ENCODE peak calls at places on chromosomes 1 and 21, in eight cellular contexts. One of them, this sample, is unnamed. For H3K4me1, the result is how much of the 10 kb centered on the place peaks cover.

GRCh38 chr1:60972841-60973364 is 109.5 kb upstream of the NFIA start:
- DNase-seq in GM23338: no peak
- DNase-seq in fibroblast of lung: peak
- DNase-seq in IMR-90: peak
- DNase-seq in ovary: no peak
- DNase-seq in endothelial cell of umbilical vein: peak
- DNase-seq in adrenal gland: no peak
- DNase-seq in HCT116: no peak
- DNase-seq in this sample: no peak

GRCh38 chr1:221723918-221724263 is 18.0 kb downstream of the DUSP10 start:
- DNase-seq in GM23338: peak
- DNase-seq in fibroblast of lung: no peak
- DNase-seq in IMR-90: peak
- DNase-seq in ovary: no peak
- DNase-seq in endothelial cell of umbilical vein: no peak
- DNase-seq in adrenal gland: no peak
- DNase-seq in HCT116: no peak
- DNase-seq in this sample: no peak

GRCh38 chr1:111615874-111616715 is 3.5 kb upstream of the RAP1A start:
- DNase-seq in GM23338: no peak
- DNase-seq in fibroblast of lung: no peak
- DNase-seq in IMR-90: peak
- DNase-seq in ovary: no peak
- DNase-seq in endothelial cell of umbilical vein: no peak
- DNase-seq in adrenal gland: no peak
- DNase-seq in HCT116: no peak
- DNase-seq in this sample: no peak

GRCh38 chr1:25697426-25698220 is 81.0 kb downstream of the MAN1C1 start:
- DNase-seq in GM23338: peak
- DNase-seq in fibroblast of lung: no peak
- DNase-seq in IMR-90: no peak
- DNase-seq in ovary: no peak
- DNase-seq in endothelial cell of umbilical vein: no peak
- DNase-seq in adrenal gland: no peak
- DNase-seq in HCT116: no peak
- DNase-seq in this sample: no peak

GRCh38 chr1:226679853-226680516 is 59.1 kb downstream of the ITPKB start:
- DNase-seq in GM23338: peak
- DNase-seq in fibroblast of lung: peak
- DNase-seq in IMR-90: peak
- DNase-seq in ovary: peak
- DNase-seq in endothelial cell of umbilical vein: peak
- DNase-seq in adrenal gland: peak
- DNase-seq in HCT116: no peak
- DNase-seq in this sample: peak

GRCh38 chr1:174966000-174966572 is 33.7 kb upstream of the CACYBP start:
- DNase-seq in GM23338: no peak
- DNase-seq in fibroblast of lung: no peak
- DNase-seq in IMR-90: no peak
- DNase-seq in ovary: no peak
- DNase-seq in endothelial cell of umbilical vein: peak
- DNase-seq in adrenal gland: no peak
- DNase-seq in HCT116: no peak
- DNase-seq in this sample: no peak

GRCh38 chr1:10796029-10796944 is at the start of gene CASZ1:
- DNase-seq in GM23338: peak
- DNase-seq in fibroblast of lung: peak
- DNase-seq in IMR-90: peak
- DNase-seq in ovary: peak
- DNase-seq in endothelial cell of umbilical vein: peak
- DNase-seq in adrenal gland: peak
- DNase-seq in HCT116: peak
- DNase-seq in this sample: peak

GRCh38 chr1:230589951-230590350 is 52.3 kb upstream of the COG2 start:
- DNase-seq in GM23338: no peak
- DNase-seq in fibroblast of lung: no peak
- DNase-seq in IMR-90: no peak
- DNase-seq in ovary: no peak
- DNase-seq in endothelial cell of umbilical vein: no peak
- DNase-seq in adrenal gland: no peak
- DNase-seq in HCT116: no peak
- DNase-seq in this sample: no peak

DNA sequence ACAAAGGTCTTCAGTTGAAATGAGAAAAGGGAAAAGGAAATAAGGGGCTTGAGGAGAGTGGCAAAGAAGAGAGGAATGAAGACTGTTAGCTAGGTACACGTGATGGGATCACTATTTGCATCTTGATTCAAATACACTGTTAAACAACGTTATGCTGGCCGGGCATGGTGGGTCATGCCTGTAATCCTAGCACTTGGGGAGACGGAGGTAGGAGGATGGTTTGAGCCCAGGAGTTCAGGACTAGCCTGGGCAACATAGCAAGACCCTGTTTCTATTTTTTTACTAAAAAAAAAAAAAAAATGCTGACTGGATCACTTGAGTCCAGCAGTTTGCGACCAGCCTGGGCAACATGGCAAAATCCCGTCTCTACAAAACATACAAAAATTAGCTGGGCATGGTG is 2.4 kb downstream of the RBM34 start:
- DNase-seq in GM23338: no peak
- DNase-seq in fibroblast of lung: no peak
- DNase-seq in IMR-90: no peak
- DNase-seq in ovary: no peak
- DNase-seq in endothelial cell of umbilical vein: no peak
- DNase-seq in adrenal gland: no peak
- DNase-seq in HCT116: no peak
- DNase-seq in this sample: no peak
- H3K27ac ChIP-seq in GM23338: no peak
- H3K27ac ChIP-seq in fibroblast of lung: no peak
- H3K27ac ChIP-seq in IMR-90: no peak
- H3K27ac ChIP-seq in ovary: no peak
- H3K27ac ChIP-seq in endothelial cell of umbilical vein: no peak
- H3K27ac ChIP-seq in adrenal gland: no peak
- H3K27ac ChIP-seq in HCT116: no peak
- H3K27ac ChIP-seq in this sample: no peak

DNA sequence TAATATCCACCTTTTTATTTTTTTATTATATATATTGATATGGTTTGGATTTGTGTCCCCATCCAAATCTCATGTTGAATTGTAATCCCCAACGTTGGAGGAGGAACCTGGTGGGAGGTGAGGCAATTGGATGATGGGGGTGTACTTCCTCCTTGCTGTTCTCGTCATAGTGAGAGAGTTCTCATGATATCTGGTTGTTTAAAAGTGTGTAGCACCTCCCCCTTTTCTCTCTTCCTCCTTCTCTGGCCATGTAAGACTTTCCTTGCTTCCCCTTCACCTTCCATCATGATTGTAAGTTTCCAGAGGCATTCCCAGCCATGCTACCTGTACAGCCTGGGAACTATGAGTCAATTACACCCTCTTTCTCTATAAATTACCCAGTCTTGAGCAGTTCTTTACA is 22.7 kb upstream of the CCSAP start:
- DNase-seq in GM23338: no peak
- DNase-seq in fibroblast of lung: no peak
- DNase-seq in IMR-90: no peak
- DNase-seq in ovary: no peak
- DNase-seq in endothelial cell of umbilical vein: no peak
- DNase-seq in adrenal gland: no peak
- DNase-seq in HCT116: no peak
- DNase-seq in this sample: no peak
- H3K4me1 ChIP-seq in GM23338: under half
- H3K4me1 ChIP-seq in fibroblast of lung: under half
- H3K4me1 ChIP-seq in IMR-90: under half
- H3K4me1 ChIP-seq in ovary: under half
- H3K4me1 ChIP-seq in endothelial cell of umbilical vein: under half
- H3K4me1 ChIP-seq in adrenal gland: under half
- H3K4me1 ChIP-seq in HCT116: under half
- H3K4me1 ChIP-seq in this sample: under half

GRCh38 chr1:211415700-211416099 is 76.3 kb downstream of the RD3 start:
- DNase-seq in GM23338: no peak
- DNase-seq in fibroblast of lung: no peak
- DNase-seq in IMR-90: no peak
- DNase-seq in ovary: no peak
- DNase-seq in endothelial cell of umbilical vein: no peak
- DNase-seq in adrenal gland: no peak
- DNase-seq in HCT116: no peak
- DNase-seq in this sample: no peak
- H3K4me3 ChIP-seq in GM23338: peak
- H3K4me3 ChIP-seq in fibroblast of lung: peak
- H3K4me3 ChIP-seq in IMR-90: no peak
- H3K4me3 ChIP-seq in ovary: no peak
- H3K4me3 ChIP-seq in endothelial cell of umbilical vein: no peak
- H3K4me3 ChIP-seq in adrenal gland: no peak
- H3K4me3 ChIP-seq in HCT116: no peak
- H3K4me3 ChIP-seq in this sample: peak

GRCh38 chr21:39730418-39731107 is 14.4 kb upstream of the IGSF5 start:
- DNase-seq in GM23338: no peak
- DNase-seq in fibroblast of lung: no peak
- DNase-seq in IMR-90: no peak
- DNase-seq in ovary: no peak
- DNase-seq in endothelial cell of umbilical vein: no peak
- DNase-seq in adrenal gland: no peak
- DNase-seq in HCT116: no peak
- DNase-seq in this sample: no peak
- H3K27ac ChIP-seq in GM23338: no peak
- H3K27ac ChIP-seq in fibroblast of lung: no peak
- H3K27ac ChIP-seq in IMR-90: no peak
- H3K27ac ChIP-seq in ovary: no peak
- H3K27ac ChIP-seq in endothelial cell of umbilical vein: no peak
- H3K27ac ChIP-seq in adrenal gland: no peak
- H3K27ac ChIP-seq in HCT116: no peak
- H3K27ac ChIP-seq in this sample: no peak

GRCh38 chr21:38263493-38263892 is 6.7 kb downstream of the KCNJ15 start:
- DNase-seq in GM23338: no peak
- DNase-seq in fibroblast of lung: peak
- DNase-seq in IMR-90: peak
- DNase-seq in ovary: no peak
- DNase-seq in endothelial cell of umbilical vein: no peak
- DNase-seq in adrenal gland: no peak
- DNase-seq in HCT116: no peak
- DNase-seq in this sample: no peak
- H3K4me1 ChIP-seq in GM23338: under half
- H3K4me1 ChIP-seq in fibroblast of lung: under half
- H3K4me1 ChIP-seq in IMR-90: under half
- H3K4me1 ChIP-seq in ovary: under half
- H3K4me1 ChIP-seq in endothelial cell of umbilical vein: under half
- H3K4me1 ChIP-seq in adrenal gland: under half
- H3K4me1 ChIP-seq in HCT116: under half
- H3K4me1 ChIP-seq in this sample: under half

GRCh38 chr1:223861904-223862303 is 16.2 kb upstream of the TP53BP2 start:
- DNase-seq in GM23338: no peak
- DNase-seq in fibroblast of lung: no peak
- DNase-seq in IMR-90: no peak
- DNase-seq in ovary: no peak
- DNase-seq in endothelial cell of umbilical vein: no peak
- DNase-seq in adrenal gland: no peak
- DNase-seq in HCT116: no peak
- DNase-seq in this sample: no peak
- H3K4me3 ChIP-seq in GM23338: no peak
- H3K4me3 ChIP-seq in fibroblast of lung: no peak
- H3K4me3 ChIP-seq in IMR-90: no peak
- H3K4me3 ChIP-seq in ovary: no peak
- H3K4me3 ChIP-seq in endothelial cell of umbilical vein: no peak
- H3K4me3 ChIP-seq in adrenal gland: no peak
- H3K4me3 ChIP-seq in HCT116: no peak
- H3K4me3 ChIP-seq in this sample: no peak

DNA sequence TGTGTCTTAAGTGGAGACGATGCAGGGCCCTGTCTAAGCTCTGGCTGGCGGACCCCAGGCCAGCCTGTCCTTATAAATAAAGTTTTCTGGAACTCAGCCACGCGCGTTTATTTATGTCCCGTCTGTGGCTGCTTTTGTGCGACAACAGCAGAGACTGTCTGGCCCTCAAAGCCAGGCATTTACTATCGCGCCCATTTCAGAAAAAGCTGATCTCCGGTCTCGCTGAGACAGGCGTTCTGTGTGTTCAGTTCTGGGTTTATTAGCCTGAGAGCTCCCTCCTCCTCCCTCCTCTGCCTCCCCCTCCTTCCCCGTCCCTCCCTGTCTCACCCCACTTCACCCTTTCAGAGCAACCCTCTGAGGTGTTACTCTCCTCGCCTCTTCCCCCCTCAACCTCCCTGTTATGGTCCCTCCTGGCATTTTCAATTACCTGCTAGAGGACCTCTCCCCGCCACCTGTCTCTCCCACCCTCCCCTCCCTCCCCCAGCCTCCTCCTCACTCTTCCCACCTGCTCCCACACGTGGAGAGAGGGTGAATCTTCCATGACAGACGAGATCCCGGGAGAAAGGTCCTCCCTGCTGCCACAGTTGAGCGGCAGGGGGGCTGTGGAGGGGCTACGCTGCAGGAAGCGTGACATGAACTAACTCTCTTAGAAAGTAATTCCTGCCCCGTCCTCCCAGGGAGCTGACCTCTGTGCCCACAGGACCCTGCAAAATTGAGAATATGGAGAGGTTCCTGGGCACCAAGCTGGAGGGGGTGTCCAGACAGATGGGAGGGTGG is 59.9 kb downstream of the SPSB1 start:
- DNase-seq in GM23338: peak
- DNase-seq in fibroblast of lung: no peak
- DNase-seq in IMR-90: no peak
- DNase-seq in ovary: no peak
- DNase-seq in endothelial cell of umbilical vein: no peak
- DNase-seq in adrenal gland: no peak
- DNase-seq in HCT116: no peak
- DNase-seq in this sample: no peak
- H3K27ac ChIP-seq in GM23338: no peak
- H3K27ac ChIP-seq in fibroblast of lung: no peak
- H3K27ac ChIP-seq in IMR-90: no peak
- H3K27ac ChIP-seq in ovary: no peak
- H3K27ac ChIP-seq in endothelial cell of umbilical vein: no peak
- H3K27ac ChIP-seq in adrenal gland: no peak
- H3K27ac ChIP-seq in HCT116: no peak
- H3K27ac ChIP-seq in this sample: peak

DNA sequence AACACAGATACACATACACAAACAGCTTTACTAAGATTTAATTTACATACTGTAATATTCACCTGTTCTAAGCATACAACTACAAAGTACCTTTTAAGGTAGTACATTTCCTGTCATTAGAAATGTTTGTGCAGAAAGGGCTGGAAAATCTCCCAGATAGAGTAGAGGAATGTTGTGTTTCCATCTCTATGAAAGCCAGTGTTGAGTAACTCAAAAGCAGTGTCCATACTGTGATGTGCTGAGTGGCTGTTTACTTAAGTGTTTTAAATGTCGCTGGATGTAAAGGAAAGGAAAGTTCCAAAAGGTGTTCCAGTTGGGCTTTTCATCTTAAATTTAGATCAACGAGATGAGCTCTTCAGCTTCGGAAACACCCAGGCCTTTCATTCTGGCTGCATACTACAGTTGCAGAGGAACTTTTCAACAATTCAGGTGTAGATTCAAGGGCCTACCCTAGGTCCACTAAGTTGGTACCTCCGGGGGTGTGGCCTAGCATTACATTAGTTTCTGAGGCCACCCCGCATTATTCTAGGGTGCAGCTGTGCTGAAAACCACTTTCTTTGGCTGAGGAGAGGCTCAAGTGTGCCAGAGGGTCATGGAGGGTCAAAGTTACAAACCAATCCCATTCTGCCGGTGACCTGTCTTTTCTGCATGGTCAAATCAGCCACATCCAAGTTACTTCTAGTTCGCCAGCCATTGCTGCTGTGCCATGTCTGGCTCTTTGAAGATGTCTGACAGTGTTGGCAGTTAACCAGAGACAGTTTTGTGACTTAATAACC is 78.1 kb downstream of the LRRC8D start:
- DNase-seq in GM23338: no peak
- DNase-seq in fibroblast of lung: no peak
- DNase-seq in IMR-90: no peak
- DNase-seq in ovary: no peak
- DNase-seq in endothelial cell of umbilical vein: no peak
- DNase-seq in adrenal gland: no peak
- DNase-seq in HCT116: no peak
- DNase-seq in this sample: no peak
- H3K4me1 ChIP-seq in GM23338: under half
- H3K4me1 ChIP-seq in fibroblast of lung: under half
- H3K4me1 ChIP-seq in IMR-90: under half
- H3K4me1 ChIP-seq in ovary: under half
- H3K4me1 ChIP-seq in endothelial cell of umbilical vein: under half
- H3K4me1 ChIP-seq in adrenal gland: under half
- H3K4me1 ChIP-seq in HCT116: under half
- H3K4me1 ChIP-seq in this sample: half or more